ENCODE peak calls at places on chromosome 22, in seven cellular contexts. R is amniotic stem cell, E is colonic mucosa, Q is MV-4-11, L is naive B cell, K is left cardiac atrium, F is RPMI7951. H is an unnamed sample.

GRCh38 chr22:35334010-35334409 is 34.3 kb downstream of the TOM1 start:
- DNase-seq in R (no peak), E (no peak), Q (peak), L (peak), K (no peak), F (no peak), H (no peak)

GRCh38 chr22:29751139-29751538 is 15.7 kb downstream of the ZMAT5 start:
- DNase-seq in R (no peak), E (no peak), Q (peak), L (no peak), K (no peak), F (no peak), H (no peak)

GRCh38 chr22:23065069-23065451 is 5.3 kb upstream of the GNAZ start:
- DNase-seq in R (no peak), E (no peak), Q (no peak), L (no peak), K (no peak), F (no peak), H (no peak)

GRCh38 chr22:41929158-41929896 is 2.7 kb upstream of the TNFRSF13C start:
- DNase-seq in R (no peak), E (no peak), Q (no peak), L (no peak), K (no peak), F (no peak), H (no peak)

GRCh38 chr22:18966748-18967147 is 30.7 kb upstream of the PRODH start:
- DNase-seq in R (no peak), E (no peak), Q (no peak), L (no peak), K (no peak), F (peak), H (peak)

GRCh38 chr22:46078241-46079092 is 71.9 kb upstream of the PPARA start:
- DNase-seq in R (no peak), E (no peak), Q (no peak), L (no peak), K (peak), F (no peak), H (peak)

GRCh38 chr22:20015971-20016733 is 471 bp downstream of the ARVCF start:
- DNase-seq in R (no peak), E (peak), Q (no peak), L (peak), K (peak), F (peak), H (no peak)

GRCh38 chr22:17300926-17301325 is 68.3 kb upstream of the CECR2 start:
- DNase-seq in R (no peak), E (no peak), Q (no peak), L (no peak), K (no peak), F (no peak), H (no peak)

GRCh38 chr22:24053481-24054226 is 42.5 kb downstream of the CABIN1 start:
- DNase-seq in R (no peak), E (no peak), Q (peak), L (peak), K (no peak), F (no peak), H (no peak)

GRCh38 chr22:50186181-50186731 is 543 bp downstream of the TRABD start:
- DNase-seq in R (no peak), E (no peak), Q (no peak), L (no peak), K (peak), F (no peak), H (no peak)

GRCh38 chr22:31098633-31099110 is 8.7 kb downstream of the SELENOM start:
- DNase-seq in R (no peak), E (peak), Q (no peak), L (no peak), K (peak), F (no peak), H (no peak)

GRCh38 chr22:41117127-41117965 is 25.0 kb downstream of the EP300 start:
- DNase-seq in R (no peak), E (no peak), Q (no peak), L (no peak), K (no peak), F (no peak), H (no peak)

GRCh38 chr22:38768036-38768435 is 12.2 kb upstream of the SUN2 start:
- DNase-seq in R (no peak), E (no peak), Q (no peak), L (no peak), K (no peak), F (no peak), H (no peak)

GRCh38 chr22:39224550-39224949 is 20.2 kb downstream of the PDGFB start:
- DNase-seq in R (no peak), E (no peak), Q (no peak), L (no peak), K (peak), F (no peak), H (no peak)

GRCh38 chr22:41862160-41862529 is 29.2 kb downstream of the SREBF2 start:
- DNase-seq in R (no peak), E (no peak), Q (peak), L (peak), K (no peak), F (no peak), H (no peak)

GRCh38 chr22:49704345-49705215 is 123.1 kb downstream of the BRD1 start:
- DNase-seq in R (no peak), E (no peak), Q (no peak), L (no peak), K (no peak), F (no peak), H (no peak)

H was measured in Ammon's horn.